ENCODE peak calls at places on chromosomes 16 and 17, in ten cellular contexts. W is esophagus squamous epithelium, J is neural progenitor cell, P is body of pancreas, M is left ventricle myocardium inferior, R is Peyer's patch, V is IMR-90, G is upper lobe of left lung, I is OCI-LY7, L is heart right ventricle. A is an unnamed sample.
A peak's percentile ranks its signal among the peaks of the same experiment; 100 is the strongest.

GRCh38 chr16:75267631-75268264 is 16.3 kb upstream of the BCAR1 start:
- DNase-seq in I (no peak), L (peak; percentile 77), P (peak; percentile 76), V (peak; percentile 53), G (no peak), R (peak; percentile 88), J (no peak), M (peak; percentile 82), W (no peak), A (no peak)

GRCh38 chr17:32927724-32928526 is at the start of gene TMEM98:
- DNase-seq in G (peak; percentile 91), I (no peak), L (peak; percentile 6), P (peak; percentile 56), W (no peak), R (peak; percentile 59), V (peak; percentile 12), J (peak; percentile 81), M (peak; percentile 20), A (no peak)

GRCh38 chr17:47135235-47135634 is 53.9 kb downstream of the CDC27 start:
- DNase-seq in J (no peak), I (no peak), V (no peak), G (no peak), W (no peak), P (no peak), M (no peak), R (no peak), L (no peak), A (no peak)

GRCh38 chr16:48517493-48517892 is 92.5 kb downstream of the N4BP1 start:
- DNase-seq in G (no peak), V (no peak), W (no peak), I (no peak), M (no peak), P (no peak), R (no peak), J (no peak), L (no peak), A (no peak)

GRCh38 chr16:1723450-1724147 is 17.6 kb downstream of the MAPK8IP3 start:
- DNase-seq in I (peak; percentile 59), G (no peak), J (peak; percentile 47), W (no peak), L (no peak), R (peak; percentile 72), V (peak; percentile 32), M (no peak), P (peak; percentile 53), A (no peak)

GRCh38 chr17:70109497-70109896 is 34.5 kb downstream of the KCNJ16 start:
- DNase-seq in V (no peak), I (no peak), W (no peak), J (no peak), L (peak; percentile 16), P (no peak), G (no peak), M (no peak), R (no peak), A (no peak)

GRCh38 chr17:7834554-7834890 is 505 bp downstream of the KDM6B start:
- DNase-seq in R (peak; percentile 85), J (no peak), G (peak; percentile 96), W (no peak), M (peak; percentile 76), P (peak; percentile 62), V (no peak), I (no peak), L (peak; percentile 71), A (no peak)

GRCh38 chr16:56513972-56514371 is 5.9 kb downstream of the BBS2 start:
- DNase-seq in G (no peak), R (peak; percentile 83), I (peak; percentile 74), L (peak; percentile 36), W (no peak), V (peak; percentile 74), P (peak; percentile 55), M (no peak), J (peak; percentile 19), A (no peak)

GRCh38 chr16:4663756-4664465 is 29.5 kb upstream of the NUDT16L1 start:
- DNase-seq in G (peak; percentile 68), L (peak; percentile 61), R (peak; percentile 67), P (no peak), M (peak; percentile 53), V (no peak), W (no peak), I (no peak), J (no peak), A (no peak)

GRCh38 chr17:27976331-27976730 is 66.1 kb upstream of the NLK start:
- DNase-seq in W (no peak), M (no peak), I (no peak), V (no peak), P (no peak), L (no peak), G (no peak), J (no peak), R (no peak), A (no peak)

GRCh38 chr17:33438578-33438977 is 145.5 kb upstream of the ASIC2 start:
- DNase-seq in R (no peak), J (no peak), I (no peak), W (no peak), P (no peak), L (no peak), V (no peak), G (no peak), M (no peak), A (no peak)

GRCh38 chr17:10705727-10706126 is 8.3 kb downstream of the ADPRM start:
- DNase-seq in W (no peak), V (no peak), G (no peak), J (no peak), P (no peak), M (no peak), I (no peak), L (no peak), R (no peak), A (no peak)

GRCh38 chr16:50004239-50004638 is 20.8 kb upstream of the CNEP1R1 start:
- DNase-seq in W (no peak), M (no peak), L (no peak), J (no peak), V (no peak), I (no peak), R (no peak), P (no peak), G (no peak), A (no peak)

GRCh38 chr17:80316927-80317705 is 56.5 kb downstream of the RNF213 start:
- DNase-seq in G (no peak), W (no peak), R (peak; percentile 42), L (peak; percentile 42), I (no peak), P (no peak), J (no peak), V (no peak), M (peak; percentile 51), A (no peak)

GRCh38 chr17:29176500-29177351 is 3.5 kb downstream of the MYO18A start:
- DNase-seq in L (no peak), P (peak; percentile 91), V (peak; percentile 43), J (peak; percentile 74), G (peak; percentile 91), M (peak; percentile 52), R (peak; percentile 90), I (peak; percentile 78), W (no peak), A (no peak)

GRCh38 chr16:19804538-19805323 is 79.9 kb downstream of the GPRC5B start:
- DNase-seq in L (peak; percentile 90), M (peak; percentile 71), P (peak; percentile 82), I (peak; percentile 47), J (peak; percentile 25), G (no peak), W (no peak), R (peak; percentile 59), V (no peak), A (no peak)

GRCh38 chr17:21385281-21385845 is 9.2 kb downstream of the KCNJ12 start:
- DNase-seq in P (no peak), L (no peak), M (no peak), W (no peak), G (no peak), V (no peak), J (no peak), R (no peak), I (no peak), A (no peak)
- H3K27ac ChIP-seq in P (no peak overlapping the region), L (no peak overlapping the region), M (no peak overlapping the region), W (no peak overlapping the region), G (no peak overlapping the region), V (no peak overlapping the region), J (no peak overlapping the region), R (no peak overlapping the region), I (no peak overlapping the region), A (no peak overlapping the region)

DNA sequence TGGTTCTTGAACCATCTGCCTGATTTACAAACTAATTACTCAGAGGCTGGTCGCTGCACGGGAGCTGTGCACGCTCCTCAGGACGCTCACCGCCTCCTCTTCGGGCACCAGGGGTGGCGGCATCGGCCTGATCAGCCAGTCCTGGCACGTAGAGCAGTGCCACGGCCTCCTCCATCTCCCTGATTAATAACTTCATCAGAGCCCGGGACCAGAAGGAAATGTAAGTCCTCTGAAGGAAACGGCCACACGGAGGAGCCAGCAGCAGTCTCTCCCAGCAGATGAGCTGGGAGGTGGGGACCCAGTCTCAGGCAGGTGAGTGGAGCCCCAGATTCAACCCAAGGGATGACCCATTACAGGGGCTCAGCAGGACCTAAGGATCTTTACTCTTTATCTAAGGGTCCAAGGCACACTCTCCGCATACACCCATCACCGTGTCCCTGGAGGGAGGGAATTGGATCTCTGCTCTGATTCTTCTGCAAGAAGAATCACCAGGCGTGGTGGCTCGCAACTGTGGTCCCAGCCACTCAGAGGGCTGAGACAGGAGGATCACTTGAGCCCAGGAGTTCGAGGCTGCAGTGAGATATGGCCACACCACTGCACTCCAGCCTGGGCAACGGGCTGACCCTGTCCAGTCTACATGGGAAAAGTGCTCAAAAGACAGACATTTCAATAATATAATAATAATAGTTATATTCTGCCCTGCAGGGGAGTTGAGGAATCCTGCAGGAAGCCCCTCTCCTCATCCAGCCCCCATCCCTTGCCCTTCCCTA is 366.5 kb downstream of the SEC14L1 start:
- DNase-seq in P (no peak), J (peak; percentile 27), I (no peak), R (peak; percentile 41), W (no peak), L (no peak), M (no peak), V (no peak), G (peak; percentile 59), A (no peak)
- TF ChIP-seq CTCF in P (no peak), J (peak; percentile 28), I (peak; percentile 17), R (no peak), W (no peak), L (peak; percentile 17), M (no peak), V (no peak), G (no peak), A (no peak)

DNA sequence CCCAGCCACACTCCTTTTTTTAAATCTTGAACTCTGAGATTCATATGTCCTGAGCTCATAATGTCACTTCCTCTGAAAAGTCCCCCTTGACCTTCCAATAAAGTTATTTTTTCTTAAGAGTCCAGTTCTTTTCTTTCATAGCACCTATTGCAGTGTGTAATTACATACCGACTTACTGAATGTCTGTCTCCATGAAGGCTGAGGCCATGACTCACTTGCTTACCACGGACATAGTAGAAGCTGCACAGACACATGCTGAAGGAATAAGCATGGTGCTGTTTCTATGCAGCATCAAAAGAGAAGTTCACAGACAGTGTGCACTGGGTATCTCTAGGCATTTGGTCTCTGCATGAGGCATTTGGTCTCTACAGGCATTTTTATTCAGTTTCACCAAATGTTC is 77.2 kb downstream of the C17orf67 start:
- DNase-seq in I (no peak), L (no peak), G (no peak), W (no peak), R (no peak), M (no peak), J (no peak), P (no peak), V (peak; percentile 98), A (no peak)
- H3K9me3 ChIP-seq in I (no peaks in the 10 kb centered on the region), L (no peaks in the 10 kb centered on the region), G (no peaks in the 10 kb centered on the region), W (no peaks in the 10 kb centered on the region), R (no peaks in the 10 kb centered on the region), M (no peaks in the 10 kb centered on the region), J (no peaks in the 10 kb centered on the region), P (no peaks in the 10 kb centered on the region), V (no peaks in the 10 kb centered on the region), A (no peaks in the 10 kb centered on the region)

GRCh38 chr16:85234310-85235235 is 122.3 kb upstream of the CIBAR2 start:
- DNase-seq in P (peak; percentile 38), I (no peak), W (no peak), M (peak; percentile 67), L (peak; percentile 65), R (peak; percentile 63), J (peak; percentile 98), G (peak; percentile 93), V (peak; percentile 85), A (no peak)
- H3K27ac ChIP-seq in P (peak overlapping the region; percentile 37), I (no peak overlapping the region), W (peak overlapping the region; percentile 77), M (peak overlapping the region; percentile 66), L (peak overlapping the region; percentile 51), R (no peak overlapping the region), J (peak overlapping the region; percentile 91), G (peak overlapping the region; percentile 60), V (peak overlapping the region; percentile 87), A (peak overlapping the region; percentile 33)

A was measured in thoracic aorta.